ENCODE peak calls at places on chromosome 3, in ten cellular contexts. D, P, V, M, B, O, J, Z, A and S are unnamed samples.

GRCh38 chr3:61452536-61452991 is 108.8 kb upstream of the PTPRG start:
- DNase-seq in J (peak; percentile 44), D (no peak), Z (no peak), O (no peak), B (no peak), A (no peak), V (no peak), P (no peak), M (no peak), S (no peak)

GRCh38 chr3:21942328-21942727 is 191.3 kb upstream of the ZNF385D start:
- DNase-seq in Z (no peak), A (peak; percentile 21), B (no peak), D (no peak), M (no peak), P (no peak), V (no peak), J (peak; percentile 87), O (no peak), S (peak; percentile 44)

GRCh38 chr3:134333522-134334181 is 40.6 kb downstream of the AMOTL2 start:
- DNase-seq in P (no peak), B (no peak), Z (peak; percentile 85), M (no peak), O (no peak), D (no peak), V (no peak), J (peak; percentile 70), A (peak; percentile 56), S (no peak)

GRCh38 chr3:138300657-138301056 is 29.0 kb downstream of the NME9 start:
- DNase-seq in O (no peak), V (no peak), A (no peak), P (no peak), J (no peak), M (no peak), B (no peak), Z (no peak), D (no peak), S (peak; percentile 83)

GRCh38 chr3:135513106-135514063 is 452.1 kb upstream of the PPP2R3A start:
- DNase-seq in V (no peak), B (no peak), Z (no peak), J (peak; percentile 76), P (no peak), D (no peak), O (no peak), A (no peak), M (no peak), S (no peak)

GRCh38 chr3:42892807-42893206 is 13.1 kb upstream of the ZNF662 start:
- DNase-seq in V (no peak), D (no peak), A (no peak), O (no peak), M (no peak), B (no peak), P (no peak), J (no peak), Z (no peak), S (no peak)

GRCh38 chr3:182735672-182736071 is 57.6 kb upstream of the ATP11B start:
- DNase-seq in J (peak; percentile 47), D (no peak), P (no peak), A (no peak), V (no peak), Z (no peak), B (no peak), M (no peak), O (no peak), S (no peak)

GRCh38 chr3:148790841-148791240 is 36.8 kb upstream of the CPB1 start:
- DNase-seq in J (no peak), B (no peak), D (no peak), V (peak; percentile 22), P (no peak), Z (no peak), M (no peak), O (no peak), A (peak; percentile 35), S (peak; percentile 51)

GRCh38 chr3:58535531-58536500 is 1.2 kb downstream of the ACOX2 start:
- DNase-seq in J (no peak), V (peak; percentile 83), O (no peak), P (peak; percentile 84), D (no peak), M (no peak), B (no peak), A (no peak), Z (peak; percentile 78), S (no peak)

GRCh38 chr3:35946857-35947514 is 307.7 kb downstream of the ARPP21 start:
- DNase-seq in P (no peak), V (peak; percentile 3), Z (no peak), B (no peak), J (no peak), A (no peak), M (no peak), D (no peak), O (no peak), S (no peak)

GRCh38 chr3:182644800-182645433 is 148.4 kb upstream of the ATP11B start:
- DNase-seq in O (no peak), V (no peak), J (no peak), Z (no peak), D (no peak), A (no peak), B (no peak), M (no peak), P (no peak), S (no peak)

GRCh38 chr3:86104154-86104553 is 886.8 kb downstream of the VGLL3 start:
- DNase-seq in O (no peak), M (no peak), A (no peak), P (no peak), D (no peak), V (no peak), Z (no peak), J (no peak), B (no peak), S (no peak)

GRCh38 chr3:30628188-30628930 is 22.0 kb downstream of the TGFBR2 start:
- DNase-seq in Z (no peak), B (no peak), J (no peak), M (no peak), V (no peak), A (no peak), P (no peak), O (no peak), D (no peak), S (no peak)

GRCh38 chr3:37072892-37073291 is 79.6 kb downstream of the MLH1 start:
- DNase-seq in D (no peak), M (no peak), J (peak; percentile 93), A (no peak), P (peak; percentile 84), O (no peak), Z (no peak), V (no peak), B (no peak), S (no peak)

GRCh38 chr3:69324362-69325025 is 61.4 kb downstream of the FRMD4B start:
- DNase-seq in P (no peak), O (no peak), M (no peak), B (no peak), Z (no peak), A (no peak), J (no peak), D (no peak), V (peak; percentile 10), S (no peak)

GRCh38 chr3:69325151-69325550 is 60.7 kb downstream of the FRMD4B start:
- DNase-seq in O (no peak), P (no peak), V (no peak), A (no peak), B (no peak), M (no peak), D (no peak), J (no peak), Z (no peak), S (no peak)

GRCh38 chr3:69328103-69328755 is 57.7 kb downstream of the FRMD4B start:
- DNase-seq in D (no peak), P (no peak), J (no peak), V (no peak), Z (no peak), A (no peak), M (no peak), B (no peak), O (no peak), S (no peak)

GRCh38 chr3:69328903-69329302 is 57.0 kb downstream of the FRMD4B start:
- DNase-seq in A (no peak), O (no peak), P (no peak), V (no peak), Z (no peak), J (no peak), M (no peak), D (no peak), B (no peak), S (no peak)

GRCh38 chr3:69326821-69327433 is 59.0 kb downstream of the FRMD4B start:
- DNase-seq in M (no peak), B (peak; percentile 23), A (no peak), V (no peak), O (no peak), J (no peak), D (no peak), Z (no peak), P (no peak), S (no peak)
- TF ChIP-seq POLR2A in M (no peak), B (no peak), A (no peak), V (no peak), O (no peak), J (no peak), D (no peak), Z (no peak), P (no peak), S (no peak)

DNA sequence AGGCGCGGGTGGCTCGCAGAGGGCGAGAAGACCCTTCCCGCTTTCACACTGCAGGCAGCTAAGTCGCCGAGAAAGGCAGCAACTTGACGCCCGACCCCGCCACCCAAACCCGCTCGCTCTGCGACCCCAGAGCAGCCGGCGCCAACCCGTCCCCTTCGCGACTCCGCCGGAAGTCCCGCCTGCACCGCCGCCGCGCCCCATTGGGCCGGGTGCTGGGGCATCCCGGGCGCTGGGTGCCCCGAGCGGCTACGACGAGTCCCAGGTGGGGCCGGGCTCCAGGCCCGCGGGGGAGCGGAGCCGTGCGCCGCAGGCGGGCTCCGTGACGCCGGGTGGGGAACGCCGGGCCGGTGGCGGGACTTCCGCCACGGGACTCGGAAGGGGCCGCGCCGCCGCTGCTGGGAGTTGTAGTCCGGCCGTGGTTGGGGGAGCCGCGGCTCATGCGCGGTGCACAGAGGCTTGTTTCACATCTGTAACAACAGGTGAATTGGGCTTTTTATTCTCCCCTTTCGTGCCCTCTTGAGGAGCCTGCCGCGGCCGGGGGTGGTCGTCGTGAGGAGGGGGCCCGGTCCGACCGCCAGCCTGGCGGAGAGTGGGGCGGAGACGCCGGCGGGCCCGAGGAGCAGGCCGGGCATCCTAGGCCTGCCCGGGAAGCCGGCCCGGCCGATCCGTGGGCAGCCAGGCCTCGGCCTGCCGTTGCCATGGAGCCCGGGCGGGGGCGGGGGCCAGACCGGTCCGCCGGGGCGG is at the start of gene DHX30:
- DNase-seq in Z (peak; percentile 96), B (peak; percentile 92), J (peak; percentile 84), O (no peak), D (peak; percentile 55), M (peak; percentile 97), A (peak; percentile 94), P (peak; percentile 89), V (peak; percentile 88), S (peak; percentile 81)
- TF ChIP-seq POLR2A in Z (no peak), B (no peak), J (peak; percentile 8), O (peak; percentile 74), D (peak; percentile 43), M (no peak), A (no peak), P (peak; percentile 84), V (peak; percentile 70), S (peak; percentile 89)

GRCh38 chr3:172359231-172359630 is 89.0 kb downstream of the GHSR start:
- DNase-seq in D (no peak), Z (no peak), P (no peak), A (no peak), B (no peak), O (no peak), M (no peak), V (no peak), J (no peak), S (no peak)
- TF ChIP-seq POLR2A in D (no peak), Z (no peak), P (no peak), A (no peak), B (no peak), O (no peak), M (no peak), V (no peak), J (no peak), S (no peak)

GRCh38 chr3:45841701-45842491 is at the start of gene LZTFL1:
- DNase-seq in A (peak; percentile 95), M (peak; percentile 92), D (peak; percentile 81), O (peak; percentile 72), B (peak; percentile 71), V (peak; percentile 97), J (peak; percentile 98), Z (peak; percentile 98), P (peak; percentile 89), S (peak; percentile 91)
- TF ChIP-seq POLR2A in A (no peak), M (no peak), D (peak; percentile 53), O (no peak), B (peak; percentile 80), V (peak; percentile 50), J (peak; percentile 58), Z (no peak), P (no peak), S (no peak)